ENCODE peak calls at places on chromosome 9, in five cellular contexts. J, V, L, G and K are unnamed samples.

GRCh38 chr9:137069508-137070071 is 767 bp downstream of the SAPCD2 start:
- DNase-seq in J (no peak), V (no peak), L (no peak), G (no peak), K (no peak)

GRCh38 chr9:133347515-133347984 is 381 bp downstream of the MED22 start:
- DNase-seq in J (no peak), V (no peak), L (no peak), G (peak; percentile 52), K (no peak)

GRCh38 chr9:2872307-2872940 is 28.5 kb upstream of the PUM3 start:
- DNase-seq in J (no peak), V (no peak), L (no peak), G (no peak), K (no peak)

GRCh38 chr9:36991516-36992134 is 42.4 kb downstream of the PAX5 start:
- DNase-seq in J (peak; percentile 82), V (no peak), L (no peak), G (peak; percentile 64), K (no peak)

GRCh38 chr9:93958875-93959682 is 3.9 kb upstream of the BARX1 start:
- DNase-seq in J (no peak), V (no peak), L (no peak), G (peak; percentile 26), K (no peak)

GRCh38 chr9:106487256-106487655 is 375.7 kb upstream of the ZNF462 start:
- DNase-seq in J (no peak), V (no peak), L (no peak), G (no peak), K (no peak)

GRCh38 chr9:129206401-129206800 is 28.3 kb upstream of the IER5L start:
- DNase-seq in J (no peak), V (no peak), L (no peak), G (no peak), K (no peak)

GRCh38 chr9:33179298-33179697 is 12.2 kb upstream of the B4GALT1 start:
- DNase-seq in J (no peak), V (no peak), L (no peak), G (no peak), K (no peak)

GRCh38 chr9:133566382-133566781 is 31.9 kb downstream of the ADAMTSL2 start:
- DNase-seq in J (no peak), V (no peak), L (no peak), G (no peak), K (no peak)

GRCh38 chr9:26605367-26605766 is 287.2 kb downstream of the CAAP1 start:
- DNase-seq in J (no peak), V (no peak), L (no peak), G (no peak), K (no peak)

GRCh38 chr9:134301387-134302129 is 24.7 kb upstream of the RXRA start:
- DNase-seq in J (no peak), V (no peak), L (no peak), G (peak; percentile 89), K (no peak)

GRCh38 chr9:88791105-88791805 is 200.0 kb upstream of the S1PR3 start:
- DNase-seq in J (no peak), V (no peak), L (no peak), G (no peak), K (no peak)

GRCh38 chr9:134226221-134226930 is 62.0 kb upstream of the RNU6ATAC start:
- DNase-seq in J (no peak), V (no peak), L (no peak), G (no peak), K (no peak)

GRCh38 chr9:89608646-89609335 is 4.0 kb downstream of the GADD45G start:
- DNase-seq in J (no peak), V (no peak), L (no peak), G (no peak), K (no peak)

GRCh38 chr9:123867971-123868370 is 62.0 kb downstream of the DENND1A start:
- DNase-seq in J (no peak), V (no peak), L (no peak), G (no peak), K (no peak)

GRCh38 chr9:83198336-83198735 is 135.4 kb upstream of the RASEF start:
- DNase-seq in J (no peak), V (no peak), L (no peak), G (no peak), K (no peak)

GRCh38 chr9:83199240-83199639 is 136.3 kb upstream of the RASEF start:
- DNase-seq in J (no peak), V (no peak), L (no peak), G (no peak), K (no peak)

GRCh38 chr9:83208065-83208850 is 145.3 kb upstream of the RASEF start:
- DNase-seq in J (no peak), V (no peak), L (no peak), G (no peak), K (no peak)

GRCh38 chr9:83200531-83200930 is 137.6 kb upstream of the RASEF start:
- DNase-seq in J (no peak), V (no peak), L (no peak), G (no peak), K (no peak)

DNA sequence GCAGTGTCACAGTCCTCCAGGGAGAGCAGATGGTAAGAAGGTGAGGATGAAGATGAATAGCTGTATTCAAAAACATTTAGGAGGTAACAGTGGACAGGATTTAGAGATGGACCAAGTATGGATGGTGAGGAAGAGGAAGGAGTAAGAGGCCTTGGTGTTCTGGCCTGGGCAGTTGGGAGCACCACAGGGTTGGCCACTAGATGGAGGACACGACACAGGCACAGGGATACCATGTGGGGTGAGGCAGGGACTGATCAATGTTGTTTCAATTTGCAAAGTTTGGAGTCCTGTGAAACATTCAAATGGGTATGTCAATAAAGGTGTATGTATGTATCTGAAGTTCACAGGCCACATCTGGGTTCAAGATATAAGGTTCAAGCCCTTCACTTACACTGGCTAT is 141.1 kb upstream of the RASEF start:
- DNase-seq in J (no peak), V (no peak), L (no peak), G (no peak), K (no peak)
- TF ChIP-seq CTCF in J (peak; percentile 13), V (no peak), L (no peak), G (no peak), K (peak; percentile 13)

GRCh38 chr9:1049641-1050040 is 516 bp upstream of the DMRT2 start:
- DNase-seq in J (no peak), V (no peak), L (no peak), G (no peak), K (no peak)

GRCh38 chr9:1048853-1049252 is 1.3 kb upstream of the DMRT2 start:
- DNase-seq in J (no peak), V (no peak), L (no peak), G (no peak), K (no peak)

GRCh38 chr9:1052119-1052907 is 2.2 kb downstream of the DMRT2 start:
- DNase-seq in J (no peak), V (no peak), L (no peak), G (no peak), K (no peak)

GRCh38 chr9:1051286-1052118 is 1.3 kb downstream of the DMRT2 start:
- DNase-seq in J (no peak), V (no peak), L (peak; percentile 40), G (peak; percentile 41), K (peak; percentile 77)

GRCh38 chr9:1050125-1050895 is at the start of gene DMRT2:
- DNase-seq in J (peak; percentile 91), V (peak; percentile 77), L (peak; percentile 92), G (peak; percentile 49), K (peak; percentile 93)
- TF ChIP-seq CTCF in J (no peak), V (no peak), L (no peak), G (no peak), K (no peak)

GRCh38 chr9:130640681-130641080 is 23.7 kb upstream of the PRDM12 start:
- DNase-seq in J (no peak), V (no peak), L (no peak), G (peak; percentile 23), K (no peak)
- TF ChIP-seq CTCF in J (peak; percentile 29), V (no peak), L (no peak), G (no peak), K (no peak)

DNA sequence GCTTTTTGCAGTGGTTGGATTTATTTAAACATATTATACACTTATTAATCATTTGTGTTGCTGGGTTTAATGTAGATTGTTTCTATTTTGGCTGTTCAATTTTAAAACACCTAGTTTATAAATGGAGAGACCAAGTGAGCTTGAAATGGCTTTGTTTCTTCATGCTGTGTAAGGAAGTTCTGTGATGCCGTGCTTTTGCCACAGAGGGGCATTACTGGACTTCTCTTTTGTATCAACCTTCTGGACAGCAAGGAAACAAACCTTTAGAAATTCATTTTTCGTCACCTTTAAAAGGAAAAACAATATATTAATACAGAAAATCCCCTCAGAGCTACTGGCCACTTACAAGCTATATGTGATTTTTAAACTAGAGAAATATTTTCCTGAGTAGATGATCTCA is 81.9 kb downstream of the DMRTA1 start:
- DNase-seq in J (no peak), V (no peak), L (no peak), G (no peak), K (no peak)
- TF ChIP-seq CTCF in J (peak; percentile 41), V (no peak), L (peak; percentile 24), G (no peak), K (peak; percentile 47)

DNA sequence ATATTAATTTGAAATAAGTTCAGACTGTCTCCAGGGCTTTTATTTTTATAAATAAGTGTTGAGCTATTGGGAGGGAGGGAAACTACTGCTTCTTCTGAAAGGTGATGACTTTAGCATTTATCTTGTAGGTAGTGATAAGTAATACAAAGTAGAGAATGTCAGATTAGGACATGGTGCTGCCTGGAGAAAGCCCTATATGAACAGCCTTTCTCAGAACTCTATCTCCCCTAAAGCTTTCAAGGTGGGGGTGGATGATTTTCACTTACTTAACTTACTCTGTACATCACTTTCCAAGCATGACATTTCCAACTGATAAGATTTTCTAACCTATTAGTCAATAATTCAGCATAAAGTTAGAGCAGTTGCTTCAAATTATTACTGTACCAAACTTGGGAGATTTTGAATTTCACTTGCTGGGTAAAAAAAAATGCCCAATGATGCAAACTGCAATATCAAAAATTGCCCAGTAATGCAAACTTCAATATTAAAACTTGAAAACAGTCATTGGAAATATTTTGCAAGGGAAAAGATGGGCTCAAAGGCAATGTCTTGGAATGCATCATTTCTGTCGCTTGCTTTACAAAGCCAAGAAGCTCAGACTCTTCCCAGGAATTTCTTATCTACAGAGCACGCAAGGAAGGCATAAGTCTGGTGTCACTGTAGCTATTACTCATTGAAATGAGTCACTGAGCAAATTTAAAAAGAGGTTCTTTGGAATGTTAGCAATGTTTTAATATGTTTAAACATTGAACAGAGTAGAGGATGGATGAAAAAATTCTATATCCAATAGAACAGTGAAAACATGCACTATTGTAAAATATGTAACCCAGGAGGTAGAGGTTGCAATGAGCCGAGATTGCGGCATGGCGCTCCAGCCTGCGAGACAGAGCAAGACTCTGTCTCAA is 569.6 kb downstream of the PSAT1 start:
- DNase-seq in J (no peak), V (no peak), L (no peak), G (no peak), K (no peak)
- TF ChIP-seq CTCF in J (no peak), V (no peak), L (no peak), G (no peak), K (no peak)

GRCh38 chr9:95580812-95581761 is 64.3 kb upstream of the PTCH1 start:
- DNase-seq in J (no peak), V (no peak), L (no peak), G (no peak), K (no peak)
- TF ChIP-seq CTCF in J (no peak), V (no peak), L (no peak), G (no peak), K (no peak)